ENCODE peak calls at places on chromosomes 5 and 9, in nine cellular contexts. R is activated CD8-positive, alpha-beta memory T cell treated with anti-CD3 and anti-CD28 coated beads for 24 hours; I is CD4-positive, alpha-beta T cell; P is MCF 10A; V is tibial artery; B is activated CD4-positive, alpha-beta T cell treated with anti-CD3 and anti-CD28 coated beads for 24 hours; T is AG10803; Z is H9; U is DMS 273 treated with DMSO at 0.1 percent for 48 hours. S is an unnamed sample.

GRCh38 chr9:21317956-21318923 is 13.1 kb upstream of the IFNA5 start:
- DNase-seq in U (peak; percentile 14), I (peak; percentile 14), Z (no peak), T (peak; percentile 49), R (no peak), P (peak; percentile 27), B (no peak), V (no peak), S (no peak)

GRCh38 chr5:154753792-154754191 is 1.4 kb upstream of the LARP1 start:
- DNase-seq in B (no peak), Z (no peak), P (peak; percentile 84), R (peak; percentile 67), I (no peak), U (peak; percentile 69), V (peak; percentile 92), T (peak; percentile 98), S (peak; percentile 68)

GRCh38 chr5:35938518-35939227 is at the start of gene CAPSL:
- DNase-seq in R (no peak), T (peak; percentile 61), I (no peak), Z (peak; percentile 95), V (no peak), B (no peak), P (peak; percentile 57), U (peak; percentile 27), S (no peak)

GRCh38 chr5:106757672-106758071 is 913.1 kb downstream of the EFNA5 start:
- DNase-seq in T (no peak), Z (no peak), I (no peak), P (no peak), V (no peak), B (no peak), R (no peak), U (no peak), S (no peak)

GRCh38 chr5:106849266-106849665 is 821.5 kb downstream of the EFNA5 start:
- DNase-seq in I (no peak), B (no peak), R (no peak), T (no peak), U (no peak), V (no peak), Z (no peak), P (no peak), S (no peak)

GRCh38 chr5:135488727-135489465 is 36.7 kb upstream of the TIFAB start:
- DNase-seq in U (peak; percentile 66), R (no peak), T (peak; percentile 46), V (peak; percentile 66), B (no peak), P (peak; percentile 89), Z (peak; percentile 91), I (no peak), S (no peak)

GRCh38 chr9:124403246-124403645 is 12.0 kb downstream of the PSMB7 start:
- DNase-seq in T (no peak), P (no peak), R (no peak), V (no peak), I (no peak), B (no peak), Z (no peak), U (no peak), S (no peak)

GRCh38 chr9:14912849-14913248 is 2.6 kb upstream of the FREM1 start:
- DNase-seq in Z (no peak), P (no peak), V (no peak), B (no peak), I (no peak), R (no peak), U (no peak), T (no peak), S (no peak)

GRCh38 chr5:58452566-58453258 is 7.2 kb downstream of the PLK2 start:
- DNase-seq in P (no peak), I (no peak), B (no peak), V (no peak), U (no peak), Z (no peak), T (peak; percentile 29), R (no peak), S (no peak)

GRCh38 chr9:96654450-96655197 is 493 bp downstream of the PRXL2C start:
- DNase-seq in T (peak; percentile 89), I (peak; percentile 76), U (peak; percentile 53), V (peak; percentile 95), B (peak; percentile 26), Z (peak; percentile 81), R (peak; percentile 82), P (peak; percentile 69), S (peak; percentile 87)

GRCh38 chr9:116482740-116483139 is 204.4 kb upstream of the TRIM32 start:
- DNase-seq in R (no peak), T (no peak), I (no peak), V (no peak), Z (peak; percentile 54), U (no peak), B (no peak), P (peak; percentile 18), S (no peak)

GRCh38 chr5:142697846-142698245 is 12.0 kb upstream of the FGF1 start:
- DNase-seq in B (no peak), U (no peak), Z (no peak), V (peak; percentile 84), T (peak; percentile 56), P (peak; percentile 71), I (no peak), R (no peak), S (no peak)

GRCh38 chr5:122311400-122311887 is 593 bp upstream of the SNCAIP start:
- DNase-seq in I (no peak), B (no peak), T (no peak), P (no peak), V (no peak), Z (peak; percentile 55), U (no peak), R (no peak), S (no peak)

GRCh38 chr5:173888473-173889135 is 455 bp downstream of the CPEB4 start:
- DNase-seq in T (peak; percentile 35), Z (no peak), U (no peak), V (peak; percentile 72), R (no peak), B (no peak), P (peak; percentile 37), I (no peak), S (no peak)